ENCODE peak calls at places on chromosomes 2 and 18, in four cellular contexts. Z, I, E and M are unnamed samples.

GRCh38 chr18:73244411-73244810 is 376.6 kb upstream of the NETO1 start:
- DNase-seq in Z (no peak), I (no peak), E (no peak), M (no peak)

GRCh38 chr2:241066893-241067341 is 35.2 kb downstream of the MTERF4 start:
- DNase-seq in Z (no peak), I (no peak), E (peak), M (peak)

GRCh38 chr2:168436840-168437239 is 19.2 kb upstream of the CERS6 start:
- DNase-seq in E (no peak), Z (no peak), I (no peak), M (no peak)

GRCh38 chr2:106143495-106144215 is 50.4 kb downstream of the UXS1 start:
- DNase-seq in Z (no peak), E (no peak), I (peak), M (no peak)

GRCh38 chr2:226531061-226531460 is 268.6 kb downstream of the IRS1 start:
- DNase-seq in E (no peak), I (no peak), Z (no peak), M (no peak)

GRCh38 chr2:147331790-147332419 is 512.9 kb upstream of the ACVR2A start:
- DNase-seq in E (peak), I (peak), Z (peak), M (no peak)

GRCh38 chr18:44862112-44862511 is 181.4 kb downstream of the SETBP1 start:
- DNase-seq in Z (no peak), E (no peak), I (no peak), M (no peak)

GRCh38 chr2:172350844-172351480 is 76.4 kb upstream of the ITGA6 start:
- DNase-seq in E (no peak), Z (no peak), I (no peak), M (no peak)

GRCh38 chr2:232857158-232857563 is 12.9 kb upstream of the SNORC start:
- DNase-seq in Z (peak), E (no peak), I (no peak), M (no peak)

GRCh38 chr2:156907806-156908205 is 349.7 kb upstream of the GALNT5 start:
- DNase-seq in I (no peak), Z (no peak), E (no peak), M (no peak)

GRCh38 chr2:197500503-197501179 is 462 bp downstream of the HSPE1 start:
- DNase-seq in E (no peak), I (no peak), Z (no peak), M (no peak)

GRCh38 chr2:172283476-172283875 is 143.9 kb upstream of the ITGA6 start:
- DNase-seq in E (no peak), Z (no peak), I (no peak), M (no peak)

GRCh38 chr2:239027431-239028252 is 179.8 kb downstream of the TWIST2 start:
- DNase-seq in I (no peak), E (no peak), Z (no peak), M (no peak)

GRCh38 chr18:446941-447560 is 53.5 kb downstream of the COLEC12 start:
- DNase-seq in Z (no peak), E (no peak), I (no peak), M (no peak)

GRCh38 chr2:239647037-239647436 is 246.2 kb upstream of the HDAC4 start:
- DNase-seq in I (no peak), E (no peak), Z (no peak), M (no peak)

GRCh38 chr2:126880262-126880800 is 18.4 kb upstream of the TEX51 start:
- DNase-seq in E (no peak), I (no peak), Z (no peak), M (no peak)

GRCh38 chr18:61464551-61465102 is 131.4 kb downstream of the CDH20 start:
- DNase-seq in Z (no peak), I (no peak), E (no peak), M (no peak)

GRCh38 chr2:185502351-185502750 is 236.3 kb upstream of the FSIP2 start:
- DNase-seq in E (no peak), Z (no peak), I (no peak), M (no peak)

GRCh38 chr18:28115149-28115550 is 61.8 kb downstream of the CDH2 start:
- DNase-seq in I (no peak), Z (peak), E (no peak), M (no peak)

GRCh38 chr2:127669056-127669455 is 6.3 kb downstream of the LIMS2 start:
- DNase-seq in I (no peak), Z (no peak), E (no peak), M (no peak)

GRCh38 chr2:198883604-198884003 is 574.1 kb downstream of the SATB2 start:
- DNase-seq in I (no peak), Z (no peak), E (no peak), M (no peak)

DNA sequence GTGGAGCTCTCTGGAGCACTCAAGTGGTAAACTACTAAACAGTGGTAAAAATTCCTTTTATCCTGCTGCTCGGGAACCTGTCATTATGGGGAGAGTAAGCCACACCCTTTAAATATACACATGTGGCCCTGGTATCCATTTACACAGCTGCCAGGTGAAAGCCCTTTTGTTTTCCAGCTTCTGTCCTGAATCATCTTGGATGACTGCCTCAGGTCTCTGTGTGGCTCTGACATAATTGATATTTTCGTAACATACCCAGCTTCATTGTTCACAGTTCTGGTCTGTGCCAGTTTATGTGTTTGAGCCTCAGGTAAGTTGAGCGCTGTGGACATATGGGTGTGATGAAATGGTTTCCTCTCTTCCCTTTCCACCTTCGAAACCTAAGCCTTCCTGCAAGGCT is 15.7 kb upstream of the TTC39C start:
- DNase-seq in E (no peak), Z (peak), I (no peak), M (no peak)
- TF ChIP-seq YY1 in E (no peak), Z (no peak), I (no peak), M (no peak)

DNA sequence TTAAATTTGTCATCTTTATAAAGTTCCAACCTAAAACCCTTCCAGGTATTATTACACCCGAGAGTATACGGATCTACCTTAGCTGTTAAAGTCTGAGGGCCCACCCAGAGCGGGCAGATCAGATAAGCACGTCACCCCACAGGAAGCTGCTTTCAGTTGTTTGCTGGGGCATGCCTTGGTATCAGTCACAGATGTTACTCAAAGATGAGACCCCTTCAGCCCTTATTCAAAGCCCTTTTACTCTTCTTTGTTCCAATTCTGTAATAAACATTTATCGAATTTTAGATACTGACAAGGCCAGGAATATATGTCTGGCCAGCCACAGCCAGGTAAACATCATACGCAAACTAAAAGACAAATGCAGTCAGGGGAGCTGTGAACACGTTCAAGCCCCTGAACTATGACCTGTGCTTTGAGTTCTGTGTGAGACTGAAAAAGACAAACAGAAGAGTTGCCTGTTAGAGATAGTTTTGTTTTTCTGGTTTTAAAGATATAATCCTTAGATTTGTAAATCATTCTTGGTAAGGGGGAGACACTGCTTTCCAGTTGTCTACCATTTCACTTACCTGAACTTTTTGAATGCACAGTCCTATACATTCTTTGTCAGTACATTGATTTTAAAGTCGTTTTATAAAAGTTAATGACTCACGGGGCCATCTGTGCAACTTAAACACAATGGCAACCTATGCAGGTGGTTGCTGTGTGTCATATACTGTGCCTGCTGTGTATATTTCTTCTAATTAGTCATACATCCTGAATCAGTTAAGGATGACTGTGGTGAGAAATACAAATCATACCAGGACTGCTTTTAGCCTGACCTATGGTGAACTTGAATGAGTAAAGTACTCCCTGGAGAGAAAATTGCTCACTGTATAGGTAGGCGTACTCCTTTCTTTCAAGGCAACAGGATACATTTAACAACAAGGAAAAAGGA is 100.5 kb upstream of the ITPRID2 start:
- DNase-seq in E (no peak), Z (peak), I (no peak), M (no peak)
- TF ChIP-seq YY1 in E (no peak), Z (no peak), I (no peak), M (no peak)

GRCh38 chr2:135742307-135742838 is 718 bp downstream of the UBXN4 start:
- DNase-seq in Z (peak), E (no peak), I (peak), M (no peak)

GRCh38 chr2:135744761-135745314 is 3.2 kb downstream of the UBXN4 start:
- DNase-seq in I (peak), Z (peak), E (no peak), M (peak)

GRCh38 chr2:135745545-135745944 is 3.9 kb downstream of the UBXN4 start:
- DNase-seq in I (no peak), E (no peak), Z (no peak), M (no peak)

GRCh38 chr2:135741395-135742306 is at the start of gene UBXN4:
- DNase-seq in E (peak), Z (peak), I (peak), M (peak)

GRCh38 chr2:135743860-135744259 is 2.2 kb downstream of the UBXN4 start:
- DNase-seq in I (no peak), Z (peak), E (no peak), M (no peak)
- TF ChIP-seq YY1 in I (no peak), Z (no peak), E (no peak), M (no peak)

GRCh38 chr2:120722211-120722602 is 13.5 kb upstream of the GLI2 start:
- DNase-seq in Z (no peak), I (no peak), E (no peak), M (no peak)
- TF ChIP-seq YY1 in Z (no peak), I (no peak), E (no peak), M (no peak)

DNA sequence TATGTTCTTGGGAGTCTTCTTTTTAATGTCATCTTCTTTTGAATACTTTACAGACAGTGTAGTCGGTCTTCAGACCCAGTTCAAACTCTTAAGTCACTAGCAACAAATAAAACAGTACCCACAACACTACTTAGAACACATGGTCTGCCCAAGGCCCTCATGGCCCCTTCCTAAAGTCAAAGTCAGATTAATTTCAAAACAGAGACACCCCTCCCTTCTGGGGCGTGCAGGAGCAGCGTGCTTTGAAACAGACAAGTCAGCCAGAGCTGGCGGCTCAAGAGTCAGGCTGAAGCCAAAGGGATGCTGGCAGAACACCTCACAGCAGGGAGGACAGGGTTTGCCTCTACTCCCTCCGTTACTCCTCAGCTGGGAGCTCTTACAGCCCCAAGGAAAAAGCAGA is 77.5 kb downstream of the TFCP2L1 start:
- DNase-seq in E (no peak), Z (no peak), I (no peak), M (no peak)
- TF ChIP-seq YY1 in E (no peak), Z (no peak), I (no peak), M (no peak)

GRCh38 chr18:76573325-76574025 is 78.4 kb upstream of the ZNF516 start:
- DNase-seq in I (no peak), Z (no peak), E (no peak), M (no peak)
- TF ChIP-seq YY1 in I (no peak), Z (no peak), E (no peak), M (no peak)